ENCODE peak calls at places on chromosomes 16 and 17, in seven cellular contexts. One of them, this sample, is unnamed.

GRCh38 chr17:6386041-6386630 is 48.8 kb downstream of the AIPL1 start:
- DNase-seq in mucosa of descending colon: no peak
- DNase-seq in A549: no peak
- DNase-seq in fibroblast of mammary gland: no peak
- DNase-seq in CD4-positive, alpha-beta memory T cell: no peak
- DNase-seq in body of pancreas: no peak
- DNase-seq in lower leg skin: no peak
- DNase-seq in this sample: no peak

GRCh38 chr17:62824290-62825135 is 16.4 kb upstream of the MARCHF10 start:
- DNase-seq in body of pancreas: no peak
- DNase-seq in A549: peak; percentile 66
- DNase-seq in fibroblast of mammary gland: peak; percentile 97
- DNase-seq in mucosa of descending colon: no peak
- DNase-seq in lower leg skin: no peak
- DNase-seq in CD4-positive, alpha-beta memory T cell: no peak
- DNase-seq in this sample: peak; percentile 46

GRCh38 chr17:30191072-30191471 is 44.4 kb downstream of the SLC6A4 start:
- DNase-seq in CD4-positive, alpha-beta memory T cell: no peak
- DNase-seq in A549: no peak
- DNase-seq in lower leg skin: no peak
- DNase-seq in body of pancreas: no peak
- DNase-seq in fibroblast of mammary gland: no peak
- DNase-seq in mucosa of descending colon: no peak
- DNase-seq in this sample: no peak

GRCh38 chr17:82012482-82013295 is 10.0 kb downstream of the CENPX start:
- DNase-seq in body of pancreas: no peak
- DNase-seq in lower leg skin: no peak
- DNase-seq in A549: no peak
- DNase-seq in mucosa of descending colon: no peak
- DNase-seq in fibroblast of mammary gland: no peak
- DNase-seq in CD4-positive, alpha-beta memory T cell: no peak
- DNase-seq in this sample: no peak

GRCh38 chr16:4733747-4734062 is 366 bp downstream of the ANKS3 start:
- DNase-seq in body of pancreas: no peak
- DNase-seq in mucosa of descending colon: peak; percentile 50
- DNase-seq in lower leg skin: no peak
- DNase-seq in fibroblast of mammary gland: no peak
- DNase-seq in A549: peak; percentile 40
- DNase-seq in CD4-positive, alpha-beta memory T cell: peak; percentile 62
- DNase-seq in this sample: peak; percentile 22

GRCh38 chr17:77453613-77454559 is 313.1 kb downstream of the SEC14L1 start:
- DNase-seq in A549: no peak
- DNase-seq in body of pancreas: peak; percentile 68
- DNase-seq in fibroblast of mammary gland: no peak
- DNase-seq in mucosa of descending colon: peak; percentile 59
- DNase-seq in lower leg skin: no peak
- DNase-seq in CD4-positive, alpha-beta memory T cell: peak; percentile 76
- DNase-seq in this sample: no peak

GRCh38 chr17:79732804-79733691 is 2.3 kb downstream of the ENPP7 start:
- DNase-seq in CD4-positive, alpha-beta memory T cell: no peak
- DNase-seq in A549: no peak
- DNase-seq in fibroblast of mammary gland: no peak
- DNase-seq in body of pancreas: no peak
- DNase-seq in mucosa of descending colon: peak; percentile 31
- DNase-seq in lower leg skin: no peak
- DNase-seq in this sample: no peak

GRCh38 chr17:10614536-10615155 is 42.5 kb downstream of the MYH3 start:
- DNase-seq in body of pancreas: no peak
- DNase-seq in A549: peak; percentile 77
- DNase-seq in fibroblast of mammary gland: peak; percentile 71
- DNase-seq in CD4-positive, alpha-beta memory T cell: no peak
- DNase-seq in lower leg skin: no peak
- DNase-seq in mucosa of descending colon: peak; percentile 66
- DNase-seq in this sample: peak; percentile 58

GRCh38 chr16:51900221-51900780 is 646.6 kb downstream of the TOX3 start:
- DNase-seq in A549: no peak
- DNase-seq in lower leg skin: no peak
- DNase-seq in mucosa of descending colon: no peak
- DNase-seq in body of pancreas: no peak
- DNase-seq in fibroblast of mammary gland: no peak
- DNase-seq in CD4-positive, alpha-beta memory T cell: no peak
- DNase-seq in this sample: peak; percentile 70

GRCh38 chr17:63647065-63647725 is 25.0 kb downstream of the MAP3K3 start:
- DNase-seq in CD4-positive, alpha-beta memory T cell: no peak
- DNase-seq in mucosa of descending colon: no peak
- DNase-seq in body of pancreas: no peak
- DNase-seq in fibroblast of mammary gland: no peak
- DNase-seq in lower leg skin: no peak
- DNase-seq in A549: no peak
- DNase-seq in this sample: no peak

GRCh38 chr16:15973460-15973859 is 24.0 kb downstream of the ABCC1 start:
- DNase-seq in CD4-positive, alpha-beta memory T cell: no peak
- DNase-seq in fibroblast of mammary gland: no peak
- DNase-seq in A549: no peak
- DNase-seq in mucosa of descending colon: no peak
- DNase-seq in body of pancreas: no peak
- DNase-seq in lower leg skin: no peak
- DNase-seq in this sample: peak; percentile 77

GRCh38 chr17:51035436-51035835 is 85.2 kb downstream of the SPAG9 start:
- DNase-seq in CD4-positive, alpha-beta memory T cell: no peak
- DNase-seq in lower leg skin: no peak
- DNase-seq in body of pancreas: no peak
- DNase-seq in A549: no peak
- DNase-seq in mucosa of descending colon: no peak
- DNase-seq in fibroblast of mammary gland: peak; percentile 45
- DNase-seq in this sample: no peak

GRCh38 chr17:40121886-40122465 is at the start of gene MSL1:
- DNase-seq in body of pancreas: peak; percentile 89
- DNase-seq in lower leg skin: peak; percentile 87
- DNase-seq in mucosa of descending colon: peak; percentile 87
- DNase-seq in fibroblast of mammary gland: no peak
- DNase-seq in CD4-positive, alpha-beta memory T cell: peak; percentile 82
- DNase-seq in A549: peak; percentile 91
- DNase-seq in this sample: peak; percentile 91

GRCh38 chr16:67993207-67994036 is 5.9 kb downstream of the DPEP2 start:
- DNase-seq in A549: peak; percentile 80
- DNase-seq in body of pancreas: peak; percentile 80
- DNase-seq in fibroblast of mammary gland: peak; percentile 62
- DNase-seq in CD4-positive, alpha-beta memory T cell: peak; percentile 83
- DNase-seq in mucosa of descending colon: peak; percentile 83
- DNase-seq in lower leg skin: peak; percentile 54
- DNase-seq in this sample: peak; percentile 71

GRCh38 chr17:62671553-62671952 is 44.1 kb downstream of the MRC2 start:
- DNase-seq in mucosa of descending colon: peak; percentile 66
- DNase-seq in fibroblast of mammary gland: no peak
- DNase-seq in A549: no peak
- DNase-seq in CD4-positive, alpha-beta memory T cell: no peak
- DNase-seq in body of pancreas: peak; percentile 46
- DNase-seq in lower leg skin: peak; percentile 47
- DNase-seq in this sample: no peak

GRCh38 chr17:41521574-41522261 is 3.0 kb upstream of the KRT15 start:
- DNase-seq in A549: peak; percentile 76
- DNase-seq in lower leg skin: no peak
- DNase-seq in CD4-positive, alpha-beta memory T cell: no peak
- DNase-seq in mucosa of descending colon: peak; percentile 77
- DNase-seq in body of pancreas: peak; percentile 45
- DNase-seq in fibroblast of mammary gland: peak; percentile 81
- DNase-seq in this sample: peak; percentile 87

GRCh38 chr16:56019274-56019673 is 144.1 kb upstream of the CES5A start:
- DNase-seq in mucosa of descending colon: no peak
- DNase-seq in body of pancreas: no peak
- DNase-seq in fibroblast of mammary gland: no peak
- DNase-seq in lower leg skin: no peak
- DNase-seq in A549: no peak
- DNase-seq in CD4-positive, alpha-beta memory T cell: no peak
- DNase-seq in this sample: no peak
- H3K4me3 ChIP-seq in mucosa of descending colon: no peak overlapping the region
- H3K4me3 ChIP-seq in body of pancreas: no peak overlapping the region
- H3K4me3 ChIP-seq in fibroblast of mammary gland: no peak overlapping the region
- H3K4me3 ChIP-seq in lower leg skin: no peak overlapping the region
- H3K4me3 ChIP-seq in A549: no peak overlapping the region
- H3K4me3 ChIP-seq in CD4-positive, alpha-beta memory T cell: no peak overlapping the region
- H3K4me3 ChIP-seq in this sample: no peak overlapping the region

DNA sequence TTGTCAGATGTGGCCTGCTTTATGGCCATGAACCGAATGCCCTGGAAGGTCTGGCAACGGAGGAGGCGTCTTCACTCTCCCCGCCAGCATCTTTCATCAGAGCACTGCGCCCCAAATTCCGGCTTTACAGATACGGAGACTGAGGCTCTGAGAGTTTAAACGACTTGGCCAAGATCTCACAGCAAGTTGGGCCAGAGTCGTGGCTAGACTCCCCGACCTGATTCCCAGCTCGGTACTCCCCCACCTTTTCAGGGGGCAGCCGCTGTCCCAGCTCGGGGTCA is 1.7 kb downstream of the NGFR start:
- DNase-seq in lower leg skin: no peak
- DNase-seq in mucosa of descending colon: no peak
- DNase-seq in fibroblast of mammary gland: no peak
- DNase-seq in A549: no peak
- DNase-seq in CD4-positive, alpha-beta memory T cell: no peak
- DNase-seq in body of pancreas: no peak
- DNase-seq in this sample: no peak
- H3K4me3 ChIP-seq in lower leg skin: peak overlapping the region; percentile 6
- H3K4me3 ChIP-seq in mucosa of descending colon: no peak overlapping the region
- H3K4me3 ChIP-seq in fibroblast of mammary gland: no peak overlapping the region
- H3K4me3 ChIP-seq in A549: peak overlapping the region; percentile 50
- H3K4me3 ChIP-seq in CD4-positive, alpha-beta memory T cell: peak overlapping the region; percentile 76
- H3K4me3 ChIP-seq in body of pancreas: no peak overlapping the region
- H3K4me3 ChIP-seq in this sample: peak overlapping the region; percentile 34

GRCh38 chr17:47665655-47666054 is 15.9 kb downstream of the KPNB1 start:
- DNase-seq in body of pancreas: no peak
- DNase-seq in fibroblast of mammary gland: peak; percentile 52
- DNase-seq in A549: no peak
- DNase-seq in CD4-positive, alpha-beta memory T cell: no peak
- DNase-seq in lower leg skin: no peak
- DNase-seq in mucosa of descending colon: no peak
- DNase-seq in this sample: no peak

GRCh38 chr17:47663997-47664941 is 14.6 kb downstream of the KPNB1 start:
- DNase-seq in fibroblast of mammary gland: peak; percentile 68
- DNase-seq in body of pancreas: peak; percentile 58
- DNase-seq in mucosa of descending colon: peak; percentile 77
- DNase-seq in lower leg skin: peak; percentile 42
- DNase-seq in CD4-positive, alpha-beta memory T cell: peak; percentile 73
- DNase-seq in A549: peak; percentile 76
- DNase-seq in this sample: peak; percentile 35

GRCh38 chr17:47654991-47655390 is 5.3 kb downstream of the KPNB1 start:
- DNase-seq in mucosa of descending colon: no peak
- DNase-seq in lower leg skin: no peak
- DNase-seq in body of pancreas: peak; percentile 31
- DNase-seq in CD4-positive, alpha-beta memory T cell: no peak
- DNase-seq in A549: no peak
- DNase-seq in fibroblast of mammary gland: peak; percentile 24
- DNase-seq in this sample: no peak

GRCh38 chr17:47660064-47660492 is 10.4 kb downstream of the KPNB1 start:
- DNase-seq in mucosa of descending colon: no peak
- DNase-seq in CD4-positive, alpha-beta memory T cell: peak; percentile 53
- DNase-seq in A549: no peak
- DNase-seq in lower leg skin: no peak
- DNase-seq in fibroblast of mammary gland: no peak
- DNase-seq in body of pancreas: no peak
- DNase-seq in this sample: no peak
- H3K4me3 ChIP-seq in mucosa of descending colon: no peak overlapping the region
- H3K4me3 ChIP-seq in CD4-positive, alpha-beta memory T cell: peak overlapping the region; percentile 41
- H3K4me3 ChIP-seq in A549: no peak overlapping the region
- H3K4me3 ChIP-seq in lower leg skin: no peak overlapping the region
- H3K4me3 ChIP-seq in fibroblast of mammary gland: no peak overlapping the region
- H3K4me3 ChIP-seq in body of pancreas: no peak overlapping the region
- H3K4me3 ChIP-seq in this sample: no peak overlapping the region

DNA sequence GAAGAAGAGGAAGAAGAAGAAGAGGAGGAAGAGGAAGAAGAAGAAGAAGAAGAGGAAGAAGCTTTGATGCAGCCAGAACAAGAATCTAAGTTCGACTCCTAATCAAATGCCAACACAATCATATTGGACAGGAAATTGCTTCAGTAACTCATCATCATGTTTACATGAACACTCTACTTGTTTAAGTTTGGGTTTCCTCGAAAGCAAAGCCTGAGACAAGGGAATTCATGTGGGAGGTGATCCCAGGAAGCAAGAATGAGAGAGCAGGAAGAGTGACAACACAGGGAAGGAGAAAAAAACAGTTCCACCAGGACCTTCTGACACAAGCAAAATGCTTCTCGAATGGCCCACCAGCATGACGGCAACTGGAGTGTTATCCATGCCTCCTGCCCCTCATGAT is 279.0 kb downstream of the PMP22 start:
- DNase-seq in CD4-positive, alpha-beta memory T cell: no peak
- DNase-seq in mucosa of descending colon: no peak
- DNase-seq in fibroblast of mammary gland: no peak
- DNase-seq in A549: no peak
- DNase-seq in lower leg skin: no peak
- DNase-seq in body of pancreas: no peak
- DNase-seq in this sample: no peak
- H3K4me3 ChIP-seq in CD4-positive, alpha-beta memory T cell: no peak overlapping the region
- H3K4me3 ChIP-seq in mucosa of descending colon: no peak overlapping the region
- H3K4me3 ChIP-seq in fibroblast of mammary gland: no peak overlapping the region
- H3K4me3 ChIP-seq in A549: no peak overlapping the region
- H3K4me3 ChIP-seq in lower leg skin: no peak overlapping the region
- H3K4me3 ChIP-seq in body of pancreas: no peak overlapping the region
- H3K4me3 ChIP-seq in this sample: no peak overlapping the region

GRCh38 chr17:80751070-80751459 is 206.4 kb downstream of the RPTOR start:
- DNase-seq in mucosa of descending colon: no peak
- DNase-seq in A549: no peak
- DNase-seq in fibroblast of mammary gland: peak; percentile 32
- DNase-seq in lower leg skin: peak; percentile 50
- DNase-seq in CD4-positive, alpha-beta memory T cell: no peak
- DNase-seq in body of pancreas: no peak
- DNase-seq in this sample: no peak
- H3K4me3 ChIP-seq in mucosa of descending colon: no peak overlapping the region
- H3K4me3 ChIP-seq in A549: no peak overlapping the region
- H3K4me3 ChIP-seq in fibroblast of mammary gland: no peak overlapping the region
- H3K4me3 ChIP-seq in lower leg skin: no peak overlapping the region
- H3K4me3 ChIP-seq in CD4-positive, alpha-beta memory T cell: no peak overlapping the region
- H3K4me3 ChIP-seq in body of pancreas: no peak overlapping the region
- H3K4me3 ChIP-seq in this sample: no peak overlapping the region

DNA sequence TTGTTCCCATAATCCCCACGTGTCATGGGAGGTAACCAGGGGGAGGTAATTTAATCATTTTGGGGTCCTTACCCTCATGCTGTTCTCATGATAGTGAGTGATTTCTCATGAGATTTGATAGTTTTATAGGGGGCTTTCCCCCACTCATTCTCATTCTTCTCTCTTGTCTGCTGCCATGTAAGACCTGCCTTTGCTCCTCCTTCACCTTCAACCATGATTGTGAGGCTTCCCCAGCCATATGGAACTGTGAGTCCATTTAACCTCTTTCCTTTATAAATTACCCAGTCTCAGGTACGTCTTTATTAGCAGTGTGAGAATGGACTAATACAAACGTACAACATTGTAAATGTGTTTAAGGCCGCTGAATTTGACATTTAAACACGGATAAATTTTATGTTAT is 35.5 kb upstream of the APOH start:
- DNase-seq in mucosa of descending colon: no peak
- DNase-seq in CD4-positive, alpha-beta memory T cell: no peak
- DNase-seq in A549: no peak
- DNase-seq in body of pancreas: no peak
- DNase-seq in lower leg skin: no peak
- DNase-seq in fibroblast of mammary gland: no peak
- DNase-seq in this sample: no peak
- H3K4me3 ChIP-seq in mucosa of descending colon: no peak overlapping the region
- H3K4me3 ChIP-seq in CD4-positive, alpha-beta memory T cell: no peak overlapping the region
- H3K4me3 ChIP-seq in A549: no peak overlapping the region
- H3K4me3 ChIP-seq in body of pancreas: no peak overlapping the region
- H3K4me3 ChIP-seq in lower leg skin: no peak overlapping the region
- H3K4me3 ChIP-seq in fibroblast of mammary gland: no peak overlapping the region
- H3K4me3 ChIP-seq in this sample: no peak overlapping the region